ENCODE peak calls at places on chromosomes 5 and 9, in seven cellular contexts. G is H9, K is IMR-90, L is GM23248, H is OCI-LY7, B is A549, X is astrocyte. S is an unnamed sample.

GRCh38 chr9:18675345-18675744 is 201.4 kb downstream of the ADAMTSL1 start:
- DNase-seq in G (no peak), B (no peak), H (no peak), L (peak; percentile 54), X (no peak), K (peak; percentile 19), S (no peak)

GRCh38 chr9:89022902-89023301 is 31.6 kb downstream of the S1PR3 start:
- DNase-seq in G (no peak), B (no peak), X (peak; percentile 74), L (peak; percentile 83), K (peak; percentile 79), H (no peak), S (no peak)

GRCh38 chr5:68225188-68225910 is 9.8 kb downstream of the PIK3R1 start:
- DNase-seq in L (peak; percentile 91), K (peak; percentile 87), H (no peak), X (peak; percentile 82), G (no peak), B (no peak), S (peak; percentile 67)

GRCh38 chr9:80928697-80929096 is 760.6 kb downstream of the TLE1 start:
- DNase-seq in L (no peak), H (no peak), B (no peak), G (no peak), K (no peak), X (no peak), S (no peak)

GRCh38 chr5:9737265-9737664 is 107.1 kb upstream of the TAS2R1 start:
- DNase-seq in X (no peak), L (no peak), H (no peak), B (no peak), K (no peak), G (no peak), S (no peak)

GRCh38 chr5:123537256-123537655 is 25.3 kb downstream of the CSNK1G3 start:
- DNase-seq in K (no peak), X (no peak), B (no peak), H (no peak), L (no peak), G (no peak), S (no peak)

GRCh38 chr5:32312194-32312681 is 501 bp downstream of the MTMR12 start:
- DNase-seq in L (peak; percentile 89), G (peak; percentile 49), H (peak; percentile 73), K (peak; percentile 69), B (peak; percentile 47), X (peak; percentile 59), S (peak; percentile 42)

GRCh38 chr9:78958887-78959286 is 612.9 kb upstream of the TLE4 start:
- DNase-seq in K (no peak), G (no peak), X (no peak), B (no peak), H (peak; percentile 17), L (no peak), S (peak; percentile 37)

GRCh38 chr5:26893078-26893477 is 145.3 kb downstream of the CDH9 start:
- DNase-seq in L (no peak), G (no peak), X (no peak), B (no peak), K (no peak), H (no peak), S (no peak)

GRCh38 chr5:6837519-6838110 is 124.4 kb downstream of the TENT4A start:
- DNase-seq in L (no peak), H (peak; percentile 43), G (no peak), B (peak; percentile 10), K (no peak), X (no peak), S (no peak)

GRCh38 chr9:122821278-122821952 is 7.0 kb downstream of the PDCL start:
- DNase-seq in H (no peak), L (no peak), B (no peak), G (no peak), X (no peak), K (peak; percentile 62), S (peak; percentile 40)

GRCh38 chr5:135857630-135858311 is 23.3 kb downstream of the SLC25A48 start:
- DNase-seq in K (no peak), L (no peak), X (no peak), B (no peak), H (no peak), G (no peak), S (no peak)

GRCh38 chr5:78627766-78628165 is 20.8 kb downstream of the LHFPL2 start:
- DNase-seq in X (peak; percentile 64), B (no peak), K (peak; percentile 54), G (no peak), H (no peak), L (peak; percentile 63), S (no peak)
- H3K4me1 ChIP-seq in X (peaks cover 17% of the 10 kb centered on the region), B (peaks cover 57% of the 10 kb centered on the region), K (peaks cover 17% of the 10 kb centered on the region), G (no peaks in the 10 kb centered on the region), H (no peaks in the 10 kb centered on the region), L (peaks cover 15% of the 10 kb centered on the region), S (peaks cover 53% of the 10 kb centered on the region)

GRCh38 chr9:121633144-121633714 is 18.2 kb upstream of the DAB2IP start:
- DNase-seq in G (no peak), H (no peak), K (no peak), X (no peak), L (no peak), B (no peak), S (no peak)
- H3K4me2 ChIP-seq in G (no peak overlapping the region), H (no peak overlapping the region), K (no peak overlapping the region), X (no peak overlapping the region), L (no peak overlapping the region), B (no peak overlapping the region), S (no peak overlapping the region)

GRCh38 chr5:158049459-158049858 is 190.5 kb upstream of the CLINT1 start:
- DNase-seq in B (no peak), L (no peak), G (peak; percentile 35), K (no peak), H (peak; percentile 35), X (no peak), S (no peak)
- H3K4me1 ChIP-seq in B (no peaks in the 10 kb centered on the region), L (peaks cover 21% of the 10 kb centered on the region), G (no peaks in the 10 kb centered on the region), K (no peaks in the 10 kb centered on the region), H (no peaks in the 10 kb centered on the region), X (peaks cover 11% of the 10 kb centered on the region), S (peaks cover under 1% of the 10 kb centered on the region)

DNA sequence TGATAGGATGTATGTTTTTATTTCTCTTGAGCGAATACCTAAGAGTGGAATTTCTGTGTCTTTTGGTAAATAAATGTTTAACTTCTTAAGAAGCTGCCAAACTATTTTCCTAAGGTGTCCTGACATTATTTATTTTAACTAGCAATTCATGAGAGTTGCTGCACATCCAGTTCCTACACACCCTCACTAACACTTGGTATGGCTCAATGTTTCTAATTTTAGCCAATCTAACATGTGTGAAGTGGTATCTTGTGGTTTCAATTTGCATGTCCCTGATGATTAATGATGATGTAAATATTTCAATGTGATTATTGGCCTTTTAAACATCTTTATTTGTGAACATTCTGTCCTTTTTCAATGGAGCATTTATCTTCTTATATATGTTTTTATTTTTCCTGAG is 2095.5 kb upstream of the C9orf72 start:
- DNase-seq in L (no peak), H (no peak), K (no peak), B (no peak), X (peak; percentile 0), G (no peak), S (no peak)
- H3K4me2 ChIP-seq in L (no peak overlapping the region), H (no peak overlapping the region), K (no peak overlapping the region), B (no peak overlapping the region), X (no peak overlapping the region), G (no peak overlapping the region), S (no peak overlapping the region)

DNA sequence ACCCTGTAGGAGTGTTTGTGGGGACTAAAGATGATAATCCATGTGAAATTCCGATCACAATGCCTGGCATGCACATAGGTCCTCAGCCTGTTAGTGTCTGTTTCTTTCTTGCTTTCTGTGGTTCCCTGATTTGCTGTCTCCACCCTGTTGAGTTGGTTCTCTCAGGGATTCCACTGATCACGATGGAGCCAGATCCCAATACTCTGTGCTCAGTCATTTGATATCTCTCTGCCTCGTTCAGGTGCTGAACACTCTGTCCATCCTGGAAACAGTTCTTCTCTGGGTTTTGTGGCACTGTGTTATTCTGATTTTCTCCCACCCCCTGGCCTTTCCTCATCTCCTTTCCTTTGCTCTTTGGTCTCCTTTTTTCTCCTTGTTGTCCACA is 60.8 kb downstream of the ARHGAP26 start:
- DNase-seq in H (no peak), X (no peak), K (no peak), L (no peak), G (no peak), B (no peak), S (no peak)
- H3K4me1 ChIP-seq in H (no peaks in the 10 kb centered on the region), X (peaks cover 53% of the 10 kb centered on the region), K (peaks cover 28% of the 10 kb centered on the region), L (peaks cover 46% of the 10 kb centered on the region), G (no peaks in the 10 kb centered on the region), B (peaks cover 92% of the 10 kb centered on the region), S (no peaks in the 10 kb centered on the region)

GRCh38 chr5:78203815-78204214 is 90.7 kb downstream of the AP3B1 start:
- DNase-seq in L (no peak), H (no peak), X (no peak), B (no peak), K (no peak), G (no peak), S (no peak)
- H3K4me2 ChIP-seq in L (no peak overlapping the region), H (no peak overlapping the region), X (no peak overlapping the region), B (no peak overlapping the region), K (no peak overlapping the region), G (no peak overlapping the region), S (no peak overlapping the region)

GRCh38 chr5:36949593-36949992 is 73.0 kb downstream of the NIPBL start:
- DNase-seq in B (no peak), K (no peak), H (no peak), X (no peak), G (no peak), L (no peak), S (no peak)
- H3K4me1 ChIP-seq in B (peaks cover 54% of the 10 kb centered on the region), K (no peaks in the 10 kb centered on the region), H (peaks cover 9% of the 10 kb centered on the region), X (peaks cover 12% of the 10 kb centered on the region), G (no peaks in the 10 kb centered on the region), L (peaks cover 66% of the 10 kb centered on the region), S (no peaks in the 10 kb centered on the region)

GRCh38 chr5:179266291-179267070 is 78.8 kb downstream of the ADAMTS2 start:
- DNase-seq in L (peak; percentile 80), K (no peak), B (no peak), X (no peak), G (no peak), H (no peak), S (peak; percentile 61)

GRCh38 chr5:179264053-179264540 is 81.2 kb downstream of the ADAMTS2 start:
- DNase-seq in X (no peak), B (no peak), K (no peak), L (no peak), G (peak; percentile 20), H (no peak), S (no peak)

GRCh38 chr5:179264641-179265528 is 80.4 kb downstream of the ADAMTS2 start:
- DNase-seq in K (no peak), H (no peak), G (peak; percentile 28), X (no peak), B (no peak), L (no peak), S (no peak)

GRCh38 chr5:179267071-179267670 is 78.1 kb downstream of the ADAMTS2 start:
- DNase-seq in B (no peak), G (peak; percentile 38), K (no peak), H (no peak), L (peak; percentile 72), X (no peak), S (no peak)

GRCh38 chr5:179265529-179266290 is 79.6 kb downstream of the ADAMTS2 start:
- DNase-seq in K (peak; percentile 99), H (no peak), X (peak; percentile 97), G (peak; percentile 47), B (no peak), L (peak; percentile 100), S (peak; percentile 96)
- H3K4me2 ChIP-seq in K (peak overlapping the region; percentile 23), H (no peak overlapping the region), X (peak overlapping the region; percentile 79), G (no peak overlapping the region), B (no peak overlapping the region), L (peak overlapping the region; percentile 73), S (no peak overlapping the region)

S was measured in trophoblast cell.